ENCODE peak calls at places on chromosomes 4 and X, in six cellular contexts. Q is left lung, E is uterus, M is GM23338, D is vagina, W is kidney. F is an unnamed sample. For H3K4me1, the result is how much of the 10 kb centered on the place peaks cover.

GRCh38 chr4:74157116-74157742 is 689 bp upstream of the MTHFD2L start:
- DNase-seq in Q (no peak), E (no peak), M (no peak), D (no peak), W (no peak), F (no peak)

GRCh38 chr4:187179086-187180070 is 455.7 kb upstream of the FAT1 start:
- DNase-seq in Q (no peak), E (no peak), M (peak), D (no peak), W (no peak), F (no peak)

GRCh38 chrX:26192204-26192603 is at the start of gene MAGEB6:
- DNase-seq in Q (no peak), E (no peak), M (peak), D (no peak), W (no peak), F (no peak)

GRCh38 chr4:14887842-14888433 is 114.3 kb upstream of the CPEB2 start:
- DNase-seq in Q (no peak), E (no peak), M (no peak), D (no peak), W (no peak), F (no peak)

GRCh38 chr4:115187136-115187535 is 73.7 kb upstream of the NDST4 start:
- DNase-seq in Q (no peak), E (no peak), M (no peak), D (no peak), W (no peak), F (no peak)

GRCh38 chr4:92304636-92305035 is 870 bp downstream of the GRID2 start:
- DNase-seq in Q (no peak), E (no peak), M (peak), D (no peak), W (no peak), F (no peak)

GRCh38 chr4:6152879-6153705 is 47.3 kb downstream of the JAKMIP1 start:
- DNase-seq in Q (no peak), E (no peak), M (no peak), D (no peak), W (no peak), F (no peak)

GRCh38 chrX:11478971-11479370 is 185.8 kb downstream of the AMELX start:
- DNase-seq in Q (no peak), E (no peak), M (peak), D (no peak), W (no peak), F (no peak)

GRCh38 chrX:17822351-17822750 is 38.7 kb downstream of the RAI2 start:
- DNase-seq in Q (no peak), E (no peak), M (no peak), D (no peak), W (no peak), F (no peak)

GRCh38 chr4:43680416-43680815 is 768.2 kb downstream of the KCTD8 start:
- DNase-seq in Q (no peak), E (no peak), M (peak), D (no peak), W (no peak), F (no peak)

GRCh38 chrX:136310411-136310810 is 9.6 kb downstream of the ADGRG4 start:
- DNase-seq in Q (no peak), E (no peak), M (peak), D (no peak), W (no peak), F (no peak)

GRCh38 chr4:40185830-40186664 is 10.8 kb upstream of the RHOH start:
- DNase-seq in Q (no peak), E (no peak), M (no peak), D (no peak), W (no peak), F (no peak)

GRCh38 chr4:105715692-105716278 is 7.2 kb downstream of the GSTCD start:
- DNase-seq in Q (no peak), E (no peak), M (peak), D (no peak), W (no peak), F (no peak)

GRCh38 chr4:140851032-140851636 is 94.9 kb upstream of the TBC1D9 start:
- DNase-seq in Q (no peak), E (peak), M (peak), D (no peak), W (no peak), F (peak)

GRCh38 chr4:90127223-90127705 is at the start of gene CCSER1:
- DNase-seq in Q (peak), E (peak), M (peak), D (no peak), W (peak), F (peak)

GRCh38 chr4:71130827-71131603 is 137.6 kb downstream of the DCK start:
- DNase-seq in Q (no peak), E (no peak), M (peak), D (no peak), W (no peak), F (no peak)

GRCh38 chr4:67725132-67725531 is 24.2 kb upstream of the UBA6 start:
- DNase-seq in Q (no peak), E (no peak), M (no peak), D (no peak), W (no peak), F (no peak)

GRCh38 chrX:130091976-130092522 is 18.2 kb downstream of the ELF4 start:
- DNase-seq in Q (peak), E (no peak), M (peak), D (no peak), W (peak), F (peak)

GRCh38 chrX:16712116-16712824 is at the start of gene CTPS2:
- DNase-seq in Q (peak), E (peak), M (peak), D (no peak), W (peak), F (peak)

GRCh38 chr4:113327513-113327912 is 278.1 kb downstream of the ANK2 start:
- DNase-seq in Q (no peak), E (peak), M (no peak), D (no peak), W (no peak), F (no peak)

GRCh38 chr4:81804849-81805248 is 333.1 kb upstream of the RASGEF1B start:
- DNase-seq in Q (no peak), E (no peak), M (no peak), D (no peak), W (no peak), F (no peak)

GRCh38 chrX:130108647-130109428 is 1.5 kb downstream of the ELF4 start:
- DNase-seq in Q (peak), E (no peak), M (no peak), D (no peak), W (peak), F (no peak)

GRCh38 chrX:72621163-72621562 is 48.5 kb upstream of the HDAC8 start:
- DNase-seq in Q (no peak), E (no peak), M (no peak), D (no peak), W (no peak), F (no peak)

GRCh38 chrX:20857746-20858145 is 516.5 kb upstream of the CNKSR2 start:
- DNase-seq in Q (no peak), E (no peak), M (no peak), D (no peak), W (no peak), F (no peak)

GRCh38 chr4:1459664-1460511 is 53.6 kb upstream of the NKX1-1 start:
- DNase-seq in Q (no peak), E (no peak), M (no peak), D (no peak), W (peak), F (no peak)

GRCh38 chrX:69226459-69227158 is 61.4 kb upstream of the PJA1 start:
- DNase-seq in Q (no peak), E (no peak), M (no peak), D (no peak), W (no peak), F (no peak)

GRCh38 chr4:153365003-153365402 is 20.5 kb downstream of the MND1 start:
- DNase-seq in Q (no peak), E (no peak), M (no peak), D (no peak), W (no peak), F (peak)

GRCh38 chr4:123163501-123163900 is 233.1 kb upstream of the SPRY1 start:
- DNase-seq in Q (no peak), E (no peak), M (no peak), D (no peak), W (no peak), F (no peak)

GRCh38 chrX:45472968-45473367 is 272.3 kb upstream of the DIPK2B start:
- DNase-seq in Q (no peak), E (no peak), M (no peak), D (no peak), W (no peak), F (no peak)

GRCh38 chr4:88870428-88870827 is 172.8 kb upstream of the NAP1L5 start:
- DNase-seq in Q (no peak), E (no peak), M (no peak), D (no peak), W (no peak), F (no peak)

GRCh38 chr4:150581206-150581605 is 745 bp upstream of the MAB21L2 start:
- DNase-seq in Q (no peak), E (no peak), M (no peak), D (no peak), W (no peak), F (no peak)

GRCh38 chr4:57109847-57110634 is at the start of gene IGFBP7:
- DNase-seq in Q (peak), E (peak), M (peak), D (no peak), W (peak), F (no peak)

GRCh38 chr4:92304073-92304472 is 307 bp downstream of the GRID2 start:
- DNase-seq in Q (peak), E (no peak), M (peak), D (no peak), W (peak), F (no peak)

GRCh38 chrX:130084651-130085237 is 25.6 kb downstream of the ELF4 start:
- DNase-seq in Q (no peak), E (no peak), M (no peak), D (no peak), W (no peak), F (no peak)

DNA sequence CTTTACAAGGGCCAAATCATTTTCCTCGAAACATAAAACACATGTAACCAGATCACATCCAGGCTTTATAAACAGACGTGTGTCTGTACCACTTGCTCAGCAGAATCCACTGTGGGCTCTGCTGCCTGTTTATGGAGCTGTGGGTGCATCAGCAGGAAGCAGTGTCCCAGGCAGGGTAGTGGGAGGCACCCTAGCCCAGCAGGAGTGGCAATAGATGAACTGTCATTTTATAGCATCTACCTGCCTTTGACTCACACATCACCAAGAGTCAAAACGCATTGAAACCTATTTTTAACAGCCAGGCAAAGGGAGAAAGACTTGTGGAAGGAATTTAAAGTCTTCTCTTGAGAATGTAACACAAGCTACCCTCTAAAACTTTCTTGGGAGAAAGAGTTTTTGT is 169.1 kb upstream of the TENM3 start:
- DNase-seq in Q (no peak), E (no peak), M (no peak), D (no peak), W (no peak), F (no peak)
- H3K4me3 ChIP-seq in Q (no peak), E (no peak), M (no peak), D (no peak), W (no peak), F (no peak)

GRCh38 chr4:26858035-26858918 is 2.4 kb upstream of the STIM2 start:
- DNase-seq in Q (no peak), E (no peak), M (no peak), D (no peak), W (no peak), F (no peak)

GRCh38 chr4:26858947-26859401 is 1.7 kb upstream of the STIM2 start:
- DNase-seq in Q (no peak), E (no peak), M (no peak), D (no peak), W (no peak), F (no peak)

GRCh38 chr4:26860922-26861433 is 337 bp downstream of the STIM2 start:
- DNase-seq in Q (peak), E (peak), M (peak), D (no peak), W (peak), F (peak)

GRCh38 chr4:26860157-26860921 is at the start of gene STIM2:
- DNase-seq in Q (peak), E (peak), M (peak), D (no peak), W (peak), F (peak)

DNA sequence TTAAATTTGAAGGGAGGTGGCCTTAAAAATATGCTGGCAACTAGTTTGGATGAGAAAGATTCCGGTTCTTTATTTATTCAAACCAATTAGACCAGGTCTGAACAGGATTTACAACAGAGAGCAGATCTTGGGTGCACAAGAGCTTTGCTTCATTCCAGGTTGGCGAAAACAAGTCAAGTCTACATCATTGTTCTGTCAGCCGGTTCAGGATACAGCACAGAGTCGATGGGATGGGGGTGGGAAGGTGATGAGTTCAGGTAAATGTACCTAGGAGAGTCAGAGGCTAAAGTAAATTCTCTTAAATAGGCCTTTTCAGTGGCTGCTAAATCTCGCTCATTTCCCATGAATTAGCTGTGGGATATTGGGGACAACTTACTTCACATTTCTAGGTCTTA is 882 bp upstream of the STIM2 start:
- DNase-seq in Q (no peak), E (no peak), M (peak), D (no peak), W (no peak), F (no peak)
- H3K4me1 ChIP-seq in Q (under half), E (under half), M (under half), D (under half), W (under half), F (half or more)

GRCh38 chrX:13334491-13334890 is 14.6 kb upstream of the ATXN3L start:
- DNase-seq in Q (no peak), E (no peak), M (peak), D (no peak), W (no peak), F (no peak)
- H3K27ac ChIP-seq in Q (no peak), E (no peak), M (no peak), D (no peak), W (no peak), F (no peak)

GRCh38 chrX:47234583-47234982 is 1.8 kb downstream of the USP11 start:
- DNase-seq in Q (no peak), E (no peak), M (no peak), D (no peak), W (no peak), F (no peak)
- H3K4me3 ChIP-seq in Q (peak), E (peak), M (peak), D (no peak), W (peak), F (no peak)

GRCh38 chr4:100819505-100819904 is 301.7 kb upstream of the EMCN start:
- DNase-seq in Q (no peak), E (no peak), M (no peak), D (no peak), W (no peak), F (no peak)
- H3K4me1 ChIP-seq in Q (under half), E (under half), M (under half), D (under half), W (under half), F (under half)

GRCh38 chrX:125266153-125266660 is 53.5 kb upstream of the TEX13C start:
- DNase-seq in Q (no peak), E (no peak), M (peak), D (no peak), W (no peak), F (no peak)
- H3K27ac ChIP-seq in Q (no peak), E (no peak), M (no peak), D (no peak), W (no peak), F (no peak)

DNA sequence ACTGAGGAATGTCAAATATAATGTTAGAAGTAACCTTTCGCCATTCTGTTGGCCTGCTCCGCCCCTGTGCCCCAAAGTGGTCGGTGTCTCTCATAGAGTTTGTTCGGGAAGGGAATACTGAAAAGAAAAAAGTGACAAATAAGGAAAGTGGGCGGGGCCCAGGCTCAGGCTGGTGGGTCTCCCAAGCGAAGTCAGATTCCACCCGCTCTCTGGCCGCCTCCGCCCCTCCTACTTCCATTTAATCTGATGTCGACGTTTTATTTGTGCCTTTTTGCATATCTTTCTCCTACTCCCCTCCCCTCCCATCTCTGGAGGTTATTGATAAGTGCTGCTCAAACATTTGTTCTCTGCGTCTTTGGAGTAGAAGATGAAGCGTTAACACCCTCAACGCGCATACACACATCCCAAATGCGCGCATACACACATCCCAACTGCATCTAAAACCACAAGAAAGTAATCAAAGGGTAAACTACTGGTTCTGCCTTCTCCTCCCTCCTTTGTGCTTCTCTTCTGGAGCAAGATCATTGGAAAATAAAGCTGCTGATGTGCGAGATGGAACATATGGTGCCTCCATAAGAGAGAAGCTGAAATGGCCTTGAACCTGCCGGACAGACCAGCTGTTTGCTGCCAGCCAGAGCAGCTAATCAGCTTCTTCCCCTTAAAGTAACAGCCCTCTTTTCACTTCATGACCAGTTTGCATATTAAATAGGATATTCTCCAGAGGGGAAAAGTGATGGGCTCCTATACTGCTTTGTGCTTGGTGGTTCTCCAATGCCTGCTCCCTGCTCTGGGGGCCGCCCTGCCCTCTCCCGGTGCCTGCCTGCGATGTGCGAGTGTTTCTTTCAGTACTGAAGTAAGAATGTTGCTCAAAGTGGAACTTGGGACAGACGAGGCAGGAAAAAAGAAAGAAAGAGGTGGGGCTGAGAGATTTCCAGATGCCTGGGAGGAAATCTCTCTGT is 3.1 kb downstream of the MAMLD1 start:
- DNase-seq in Q (peak), E (peak), M (peak), D (peak), W (peak), F (peak)
- H3K4me3 ChIP-seq in Q (peak), E (peak), M (peak), D (peak), W (peak), F (no peak)